ENCODE peak calls at places on chromosome 2, in nine cellular contexts. L, Y, C, G, T, Q, V, U and P are unnamed samples.

GRCh38 chr2:36477315-36477714 is 120.7 kb downstream of the FEZ2 start:
- DNase-seq in C (no peak), U (no peak), G (no peak), Y (no peak), L (no peak), T (no peak), V (no peak), Q (no peak), P (no peak)

GRCh38 chr2:223526106-223526505 is 76.1 kb downstream of the SCG2 start:
- DNase-seq in V (no peak), T (no peak), C (peak), L (no peak), G (no peak), Q (no peak), Y (no peak), U (no peak), P (no peak)

GRCh38 chr2:98911376-98912154 is 24.5 kb downstream of the CRACDL start:
- DNase-seq in T (no peak), V (no peak), C (no peak), G (no peak), L (no peak), Y (no peak), U (no peak), Q (peak), P (no peak)

GRCh38 chr2:96485751-96486643 is 19.2 kb downstream of the NEURL3 start:
- DNase-seq in L (peak), G (peak), V (peak), T (peak), Y (peak), Q (peak), C (no peak), U (peak), P (no peak)

GRCh38 chr2:19845323-19845920 is 56.4 kb downstream of the TTC32 start:
- DNase-seq in C (no peak), L (no peak), G (no peak), Q (no peak), V (no peak), T (no peak), Y (no peak), U (no peak), P (no peak)

GRCh38 chr2:43340945-43341356 is 114.5 kb upstream of the ZFP36L2 start:
- DNase-seq in Q (no peak), V (no peak), L (peak), C (no peak), U (peak), Y (peak), G (no peak), T (peak), P (no peak)

GRCh38 chr2:188765522-188765921 is 208.7 kb upstream of the COL3A1 start:
- DNase-seq in Y (peak), L (no peak), Q (peak), G (no peak), V (no peak), U (no peak), T (peak), C (peak), P (no peak)

GRCh38 chr2:230863031-230863430 is 1.7 kb upstream of the ITM2C start:
- DNase-seq in V (no peak), Y (no peak), L (no peak), G (no peak), Q (no peak), T (no peak), U (no peak), C (no peak), P (no peak)

GRCh38 chr2:238228700-238229099 is 11.1 kb downstream of the HES6 start:
- DNase-seq in G (no peak), Q (no peak), L (no peak), C (peak), Y (peak), U (no peak), T (no peak), V (no peak), P (no peak)

DNA sequence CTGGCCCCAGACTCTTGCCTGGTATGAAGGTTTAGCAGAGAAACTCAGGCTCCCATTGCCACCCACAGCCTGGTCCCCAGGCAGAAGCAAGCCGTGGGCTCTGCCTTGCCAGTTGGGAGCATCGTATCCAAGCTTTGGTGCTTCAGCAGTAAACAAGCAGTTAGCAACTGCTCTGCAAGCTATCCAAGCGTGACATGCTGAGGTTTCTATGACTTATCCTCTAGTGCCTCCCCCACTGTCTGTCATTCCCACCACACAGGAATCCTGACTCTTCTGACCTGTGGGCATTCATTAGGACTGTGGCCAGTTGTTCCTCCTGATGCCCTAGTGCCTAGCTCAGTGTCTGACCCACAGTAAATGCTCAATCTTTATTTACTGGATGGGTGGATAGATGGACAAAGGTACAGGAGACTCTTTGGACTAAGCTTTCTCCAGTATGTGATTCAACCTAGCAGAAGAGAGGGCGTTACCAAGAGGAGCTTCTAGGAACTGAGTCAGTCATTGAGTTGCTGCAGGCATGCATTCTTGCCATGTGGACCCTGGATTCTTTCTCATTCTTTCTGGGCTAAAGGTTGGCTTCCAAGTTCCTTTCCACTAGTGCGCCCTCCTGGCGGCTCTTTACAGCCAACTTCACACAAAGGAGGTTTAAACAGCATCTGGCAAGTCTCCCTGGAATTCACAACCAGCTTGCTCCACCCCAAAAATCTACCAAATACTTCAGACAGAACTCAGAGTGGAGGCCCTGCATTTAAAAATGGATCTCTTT is 40.6 kb upstream of the MRPL19 start:
- DNase-seq in C (no peak), U (peak), T (peak), L (peak), Q (no peak), V (no peak), Y (peak), G (no peak), P (no peak)
- TF ChIP-seq CTCF in C (peak), U (peak), T (peak), L (peak), Q (no peak), V (no peak), Y (no peak), G (no peak), P (no peak)

DNA sequence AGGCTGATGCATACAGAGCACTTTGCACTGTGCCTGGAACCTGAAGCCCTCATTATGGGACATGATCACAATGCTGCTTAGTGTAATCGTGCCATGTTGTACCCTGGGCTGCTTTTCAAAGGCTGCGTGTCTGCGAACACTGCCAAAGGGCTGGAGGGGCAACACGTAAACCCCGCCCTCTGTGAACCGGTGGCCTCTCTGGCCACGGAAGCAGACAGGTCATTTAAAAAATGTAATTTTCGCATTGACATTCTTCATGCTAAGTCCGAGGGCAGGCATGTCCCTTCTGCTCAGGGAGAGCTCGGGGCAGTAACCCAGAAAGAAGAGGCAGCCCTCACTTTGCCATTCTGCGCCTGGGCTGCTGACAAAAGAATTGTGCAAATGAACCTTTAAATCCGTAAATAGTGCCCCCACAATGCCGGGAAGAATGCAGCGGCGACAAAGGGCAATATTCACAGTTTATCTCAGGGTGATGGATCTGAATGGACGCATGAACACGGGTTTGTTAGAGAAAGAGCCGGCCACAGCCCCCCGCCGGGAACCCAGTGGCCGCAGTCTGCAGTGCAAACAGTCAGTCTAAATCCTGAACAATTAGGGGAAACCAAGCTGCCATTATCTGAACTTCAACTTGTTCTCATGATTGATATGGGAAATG is 226.1 kb downstream of the MYCN start:
- DNase-seq in L (no peak), C (no peak), G (no peak), Y (no peak), V (no peak), T (no peak), U (no peak), Q (no peak), P (no peak)
- TF ChIP-seq CTCF in L (no peak), C (no peak), G (no peak), Y (no peak), V (no peak), T (no peak), U (no peak), Q (no peak), P (no peak)

GRCh38 chr2:38971377-38971776 is 81.7 kb downstream of the ARHGEF33 start:
- DNase-seq in Q (no peak), L (no peak), T (no peak), V (no peak), G (no peak), Y (no peak), U (no peak), C (no peak), P (no peak)
- TF ChIP-seq CTCF in Q (no peak), L (no peak), T (no peak), V (no peak), G (no peak), Y (no peak), U (no peak), C (no peak), P (no peak)

GRCh38 chr2:101208830-101209229 is 43.9 kb upstream of the CNOT11 start:
- DNase-seq in T (no peak), Y (no peak), G (no peak), L (no peak), C (no peak), U (no peak), V (no peak), Q (no peak), P (no peak)

GRCh38 chr2:101206080-101206479 is 46.6 kb upstream of the CNOT11 start:
- DNase-seq in U (no peak), C (no peak), T (no peak), L (no peak), Y (no peak), G (no peak), Q (no peak), V (no peak), P (no peak)

GRCh38 chr2:101204400-101205095 is 48.1 kb upstream of the CNOT11 start:
- DNase-seq in Q (no peak), L (no peak), C (no peak), G (no peak), Y (no peak), V (no peak), U (no peak), T (no peak), P (no peak)

GRCh38 chr2:101200714-101201113 is 49.5 kb upstream of the TBC1D8 start:
- DNase-seq in T (peak), U (peak), C (no peak), L (peak), G (no peak), Y (peak), V (no peak), Q (no peak), P (no peak)

GRCh38 chr2:101205521-101205998 is 47.1 kb upstream of the CNOT11 start:
- DNase-seq in L (peak), Q (peak), T (peak), V (peak), C (peak), U (peak), Y (peak), G (no peak), P (peak)
- TF ChIP-seq CTCF in L (peak), Q (peak), T (peak), V (peak), C (peak), U (peak), Y (peak), G (peak), P (no peak)

DNA sequence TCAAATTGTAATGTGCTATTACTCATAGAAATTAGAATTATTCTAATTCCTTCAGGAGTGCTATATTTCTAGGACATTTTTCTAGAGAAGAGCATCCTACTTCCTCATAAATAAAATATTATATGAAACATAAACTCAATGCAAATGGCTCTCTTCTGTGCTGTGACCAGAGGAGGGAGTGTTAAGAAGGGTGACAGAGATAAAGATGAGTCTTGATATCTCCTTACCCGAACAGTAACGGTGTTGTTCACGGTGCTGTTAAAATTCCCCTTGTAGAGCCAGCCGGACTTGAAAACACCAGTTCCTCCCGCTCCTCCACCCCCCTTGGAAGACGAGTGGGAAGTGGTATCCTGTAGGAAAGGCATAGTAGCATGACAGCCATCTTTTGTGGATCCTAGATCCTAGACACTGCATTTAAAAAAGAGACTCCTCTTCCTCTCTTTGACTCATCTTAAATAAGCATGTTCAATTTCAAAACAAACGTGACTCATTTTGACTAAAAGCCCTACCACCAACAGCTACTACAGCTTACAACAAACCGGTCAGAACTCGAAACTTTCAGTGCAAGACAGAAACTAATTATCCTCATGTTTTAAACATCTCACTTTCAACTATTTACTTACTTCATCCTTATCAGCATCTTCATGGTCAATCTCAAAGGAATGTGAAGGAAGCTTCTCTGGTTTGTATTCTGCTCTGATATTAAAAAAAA is 156.3 kb downstream of the DOCK10 start:
- DNase-seq in V (no peak), U (peak), Y (peak), C (no peak), T (peak), Q (no peak), G (no peak), L (peak), P (no peak)
- TF ChIP-seq CTCF in V (no peak), U (no peak), Y (no peak), C (no peak), T (no peak), Q (no peak), G (no peak), L (no peak), P (no peak)

DNA sequence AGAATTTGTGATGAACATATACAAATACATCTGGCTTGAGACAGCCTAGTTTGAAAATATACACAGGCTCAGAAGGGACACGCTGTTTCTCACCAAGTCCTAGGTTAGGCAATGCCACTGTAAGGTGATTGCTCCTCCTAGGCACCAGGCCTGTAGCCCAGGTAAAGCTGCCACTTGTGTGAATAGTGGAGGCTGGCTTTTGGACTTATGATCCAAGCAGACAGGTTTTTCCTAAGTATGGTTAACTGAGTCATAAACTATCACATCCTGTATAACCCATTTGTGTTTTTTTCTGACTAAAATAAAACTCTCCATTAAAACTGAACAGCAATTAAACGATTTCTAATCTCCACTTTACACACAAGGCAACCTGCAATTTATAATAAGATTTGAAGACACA is 81.0 kb downstream of the SEMA4F start:
- DNase-seq in C (no peak), G (no peak), Y (no peak), Q (no peak), U (no peak), L (no peak), V (no peak), T (peak), P (no peak)
- TF ChIP-seq CTCF in C (no peak), G (no peak), Y (no peak), Q (no peak), U (no peak), L (no peak), V (no peak), T (no peak), P (no peak)

GRCh38 chr2:127675335-127676261 is at the start of gene LIMS2:
- DNase-seq in C (peak), U (peak), L (peak), G (peak), V (no peak), T (peak), Q (no peak), Y (peak), P (no peak)
- TF ChIP-seq CTCF in C (no peak), U (peak), L (no peak), G (peak), V (no peak), T (peak), Q (no peak), Y (no peak), P (no peak)